ENCODE peak calls at places on chromosomes 4 and X, in ten cellular contexts. G is HFFc6, A is neural progenitor cell, F is fibroblast of the aortic adventitia, V is astrocyte of the spinal cord, S is NB4, I is HFF-Myc, B is brain microvascular endothelial cell, K is lower lobe of right lung, E is H9. U is an unnamed sample.

GRCh38 chr4:111136438-111136837 is 513.6 kb upstream of the PITX2 start:
- DNase-seq in F (peak), E (no peak), G (peak), I (peak), K (no peak), A (peak), S (peak), B (peak), V (peak), U (no peak)

GRCh38 chr4:39576268-39576667 is 49.0 kb upstream of the UGDH start:
- DNase-seq in I (no peak), B (peak), G (peak), V (no peak), K (no peak), A (no peak), E (peak), S (peak), F (no peak), U (no peak)

GRCh38 chr4:153039542-153040185 is 103.5 kb downstream of the FHDC1 start:
- DNase-seq in K (no peak), F (no peak), S (no peak), I (no peak), V (no peak), G (no peak), A (no peak), B (no peak), E (no peak), U (no peak)

GRCh38 chrX:7067266-7067665 is 80.2 kb upstream of the STS start:
- DNase-seq in V (no peak), B (no peak), G (no peak), E (no peak), A (no peak), F (no peak), S (no peak), I (no peak), K (no peak), U (no peak)

GRCh38 chrX:50747471-50747900 is 66.5 kb downstream of the SHROOM4 start:
- DNase-seq in G (no peak), A (peak), B (no peak), F (peak), E (no peak), S (peak), V (peak), I (no peak), K (no peak), U (peak)

GRCh38 chr4:156293657-156294297 is 340.1 kb upstream of the CTSO start:
- DNase-seq in A (no peak), G (peak), F (peak), E (no peak), S (no peak), K (no peak), I (peak), B (peak), V (peak), U (no peak)

GRCh38 chr4:100838286-100838685 is 320.5 kb upstream of the EMCN start:
- DNase-seq in B (no peak), I (no peak), A (no peak), K (no peak), F (no peak), G (no peak), V (no peak), S (no peak), E (no peak), U (peak)

GRCh38 chr4:184441461-184442392 is 32.6 kb downstream of the IRF2 start:
- DNase-seq in V (peak), A (no peak), S (no peak), G (no peak), K (no peak), F (no peak), E (peak), I (no peak), B (no peak), U (no peak)

GRCh38 chr4:84578540-84579409 is 4.2 kb upstream of the CDS1 start:
- DNase-seq in S (peak), K (no peak), I (peak), A (peak), F (peak), V (peak), E (no peak), G (peak), B (peak), U (no peak)

GRCh38 chr4:112951362-112951962 is 98.0 kb upstream of the ANK2 start:
- DNase-seq in F (peak), K (no peak), G (no peak), V (peak), I (no peak), A (no peak), S (peak), B (no peak), E (no peak), U (no peak)

GRCh38 chr4:163395055-163395454 is 51.4 kb downstream of the NPY5R start:
- DNase-seq in S (no peak), G (no peak), F (peak), I (no peak), V (peak), K (no peak), B (peak), E (no peak), A (no peak), U (no peak)

GRCh38 chr4:76523593-76523992 is 88.6 kb downstream of the SHROOM3 start:
- DNase-seq in S (no peak), I (no peak), A (no peak), B (no peak), K (no peak), G (no peak), V (no peak), F (no peak), E (no peak), U (no peak)

GRCh38 chr4:87614292-87614890 is 6.1 kb downstream of the DSPP start:
- DNase-seq in I (no peak), F (no peak), G (no peak), B (no peak), S (no peak), E (no peak), A (no peak), K (no peak), V (no peak), U (no peak)

GRCh38 chr4:153418114-153418513 is 48.0 kb upstream of the TMEM131L start:
- DNase-seq in I (no peak), A (no peak), V (no peak), E (no peak), K (no peak), F (no peak), G (no peak), B (no peak), S (peak), U (no peak)

GRCh38 chr4:24971192-24971591 is 58.4 kb upstream of the CCDC149 start:
- DNase-seq in A (no peak), I (no peak), G (no peak), F (no peak), V (no peak), S (peak), B (no peak), E (no peak), K (no peak), U (no peak)

GRCh38 chrX:130108647-130109428 is 1.5 kb downstream of the ELF4 start:
- DNase-seq in S (peak), I (no peak), B (no peak), E (no peak), G (peak), K (peak), V (peak), A (no peak), F (peak), U (no peak)

GRCh38 chr4:100311181-100311580 is 120.9 kb upstream of the DDIT4L start:
- DNase-seq in S (peak), B (no peak), G (peak), F (peak), K (no peak), V (no peak), A (peak), E (peak), I (no peak), U (no peak)

GRCh38 chr4:141047228-141047884 is 85.9 kb downstream of the RNF150 start:
- DNase-seq in F (peak), I (peak), G (peak), B (peak), K (no peak), S (no peak), E (no peak), A (no peak), V (peak), U (no peak)

GRCh38 chr4:673349-674091 is 556 bp downstream of the ATP5ME start:
- DNase-seq in A (peak), V (no peak), K (peak), G (no peak), B (peak), E (no peak), F (no peak), I (no peak), S (peak), U (peak)

GRCh38 chrX:118420462-118420861 is 74.6 kb downstream of the WDR44 start:
- DNase-seq in E (no peak), F (peak), K (no peak), I (no peak), S (peak), G (no peak), V (peak), B (peak), A (no peak), U (no peak)

GRCh38 chrX:16444353-16444752 is 205.6 kb upstream of the S100G start:
- DNase-seq in F (peak), S (no peak), K (no peak), G (peak), E (no peak), V (peak), A (no peak), I (no peak), B (peak), U (peak)

GRCh38 chrX:24513416-24513815 is 48.3 kb downstream of the PDK3 start:
- DNase-seq in K (no peak), I (no peak), F (no peak), B (no peak), E (no peak), V (no peak), A (no peak), G (no peak), S (no peak), U (no peak)

GRCh38 chrX:115393271-115393670 is 103.8 kb downstream of the LUZP4 start:
- DNase-seq in A (no peak), B (peak), G (peak), S (no peak), V (peak), I (no peak), K (no peak), F (peak), E (no peak), U (no peak)

GRCh38 chr4:83334425-83335241 is at the start of gene HPSE:
- DNase-seq in V (peak), A (peak), S (peak), G (peak), B (peak), E (peak), I (peak), K (peak), F (peak), U (peak)

GRCh38 chrX:107324493-107325310 is 118.3 kb downstream of the DNAAF6 start:
- DNase-seq in A (peak), F (peak), B (peak), G (no peak), S (peak), K (peak), E (peak), V (peak), I (no peak), U (peak)

GRCh38 chrX:1380672-1381233 is 11.2 kb downstream of the SLC25A6 start:
- DNase-seq in K (peak), S (peak), F (no peak), V (no peak), E (peak), A (no peak), B (no peak), I (no peak), G (no peak), U (peak)

DNA sequence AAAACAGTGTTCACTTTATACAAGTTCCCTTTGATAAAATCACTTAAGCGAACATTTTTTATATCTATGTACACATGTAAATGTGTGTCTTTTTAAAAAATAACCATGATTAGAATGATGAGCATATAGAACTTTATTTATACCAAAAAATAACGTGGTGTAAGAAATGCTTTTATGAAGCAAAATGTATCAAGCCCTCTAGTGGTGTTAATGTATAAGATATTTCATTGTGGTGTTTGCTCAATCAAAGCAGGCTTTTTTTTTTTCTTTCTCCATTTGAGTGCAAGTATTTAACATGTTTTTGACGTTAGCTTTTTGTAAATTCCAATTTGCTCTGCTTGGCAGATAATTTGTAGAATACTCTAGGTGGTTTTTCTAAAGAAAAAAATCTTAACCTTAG is 2092.4 kb upstream of the TENM3 start:
- DNase-seq in V (peak), A (no peak), I (no peak), B (no peak), S (peak), F (no peak), E (no peak), K (no peak), G (no peak), U (no peak)
- TF ChIP-seq CTCF in V (peak), A (peak), I (no peak), B (peak), S (peak), F (no peak), E (peak), K (no peak), G (peak), U (peak)

GRCh38 chrX:8091526-8091925 is 79.5 kb downstream of the VCX2 start:
- DNase-seq in G (no peak), S (no peak), E (no peak), I (no peak), B (no peak), K (no peak), V (no peak), F (no peak), A (no peak), U (no peak)

GRCh38 chrX:8090906-8091305 is 80.2 kb downstream of the VCX2 start:
- DNase-seq in K (no peak), I (no peak), B (no peak), E (no peak), S (no peak), A (no peak), F (no peak), V (no peak), G (no peak), U (no peak)

DNA sequence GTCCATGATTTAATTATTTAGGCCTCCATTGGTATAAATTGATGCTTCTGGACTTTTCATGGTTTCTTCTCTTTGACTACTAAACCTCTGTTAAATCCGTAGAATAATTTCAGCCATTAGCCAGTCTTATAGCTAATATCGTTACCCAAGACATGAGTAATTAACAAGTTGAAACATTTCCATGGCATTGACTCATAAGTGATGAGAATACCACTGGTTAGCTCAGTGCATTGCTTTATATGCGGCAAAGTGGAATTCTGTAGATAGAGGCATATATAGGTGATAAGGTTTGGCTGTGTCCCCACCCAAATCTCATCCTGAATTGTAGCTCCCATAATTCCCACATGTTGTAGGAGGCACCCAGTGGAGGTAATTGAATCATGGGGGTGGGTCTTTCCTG is 80.6 kb downstream of the VCX2 start:
- DNase-seq in K (no peak), S (no peak), E (no peak), G (no peak), B (no peak), I (no peak), V (no peak), A (no peak), F (no peak), U (no peak)
- TF ChIP-seq CTCF in K (no peak), S (no peak), E (no peak), G (no peak), B (no peak), I (no peak), V (no peak), A (no peak), F (no peak), U (no peak)

GRCh38 chrX:136953867-136954787 is 73.6 kb upstream of the RBMX start:
- DNase-seq in I (peak), K (peak), G (peak), E (peak), V (peak), A (peak), S (peak), B (peak), F (peak), U (peak)

GRCh38 chrX:136950206-136950605 is 69.7 kb upstream of the RBMX start:
- DNase-seq in V (no peak), B (no peak), G (no peak), K (no peak), E (no peak), I (no peak), A (no peak), S (no peak), F (no peak), U (no peak)

GRCh38 chrX:136954930-136955329 is 74.4 kb upstream of the RBMX start:
- DNase-seq in A (peak), V (peak), E (no peak), K (no peak), F (peak), G (peak), I (peak), B (no peak), S (peak), U (no peak)
- TF ChIP-seq CTCF in A (peak), V (peak), E (peak), K (peak), F (peak), G (peak), I (no peak), B (peak), S (peak), U (peak)

GRCh38 chrX:41333994-41334865 is at the start of gene DDX3X:
- DNase-seq in V (peak), K (peak), I (peak), G (peak), S (peak), E (peak), F (peak), B (peak), A (peak), U (peak)
- TF ChIP-seq CTCF in V (peak), K (peak), I (no peak), G (no peak), S (no peak), E (no peak), F (peak), B (peak), A (peak), U (no peak)

U was measured in glutamatergic neuron.